ENCODE peak calls at places on chromosomes 5 and 9, in seven cellular contexts. K, M, C, Z, Q, J and U are unnamed samples.
A peak's percentile ranks its signal among the peaks of the same experiment; 100 is the strongest.

GRCh38 chr5:92887254-92887653 is 693.8 kb downstream of the NR2F1-AS1 start:
- DNase-seq in K (no peak), M (no peak), C (no peak), Z (no peak), Q (no peak), J (no peak), U (no peak)

GRCh38 chr5:5270958-5271605 is 131.0 kb downstream of the ADAMTS16 start:
- DNase-seq in K (peak; percentile 68), M (peak; percentile 8), C (peak; percentile 32), Z (no peak), Q (no peak), J (peak; percentile 85), U (no peak)

GRCh38 chr9:76192013-76192412 is 202.2 kb downstream of the RFK start:
- DNase-seq in K (no peak), M (no peak), C (no peak), Z (no peak), Q (no peak), J (no peak), U (no peak)

GRCh38 chr9:129583308-129584038 is 37.4 kb downstream of the C9orf50 start:
- DNase-seq in K (peak; percentile 38), M (no peak), C (no peak), Z (no peak), Q (peak; percentile 63), J (no peak), U (no peak)

GRCh38 chr9:36849943-36850342 is 184.1 kb downstream of the PAX5 start:
- DNase-seq in K (no peak), M (no peak), C (no peak), Z (no peak), Q (no peak), J (no peak), U (no peak)

GRCh38 chr9:117034862-117035261 is 347.8 kb downstream of the TRIM32 start:
- DNase-seq in K (peak; percentile 1), M (no peak), C (no peak), Z (no peak), Q (no peak), J (no peak), U (no peak)

GRCh38 chr5:380701-381309 is 59.3 kb downstream of the AHRR start:
- DNase-seq in K (peak; percentile 30), M (no peak), C (no peak), Z (no peak), Q (peak; percentile 64), J (no peak), U (peak; percentile 11)

GRCh38 chr9:37705787-37706186 is 47.8 kb upstream of the TRMT10B start:
- DNase-seq in K (no peak), M (no peak), C (no peak), Z (no peak), Q (no peak), J (no peak), U (no peak)

GRCh38 chr5:11878846-11879245 is 25.4 kb downstream of the CTNND2 start:
- DNase-seq in K (no peak), M (peak; percentile 60), C (no peak), Z (no peak), Q (no peak), J (no peak), U (no peak)

GRCh38 chr5:102231693-102232619 is 64.1 kb downstream of the SLCO4C1 start:
- DNase-seq in K (no peak), M (no peak), C (no peak), Z (no peak), Q (no peak), J (no peak), U (no peak)

GRCh38 chr5:134086943-134087305 is 27.6 kb upstream of the TCF7 start:
- DNase-seq in K (no peak), M (no peak), C (no peak), Z (peak; percentile 41), Q (no peak), J (no peak), U (peak; percentile 46)